ENCODE peak calls at places on chromosomes 7 and 10, in ten cellular contexts. S is CD4-positive, alpha-beta T cell; B is heart right ventricle; I is fibroblast of mammary gland; W is astrocyte of the cerebellum; V is tibial nerve; Y is CD14-positive monocyte; T is uterus; P is right atrium auricular region; X is foreskin fibroblast. Q is an unnamed sample.

GRCh38 chr7:91266931-91267557 is 2.8 kb downstream of the FZD1 start:
- DNase-seq in S (no peak), B (no peak), I (no peak), W (no peak), V (no peak), Y (no peak), T (no peak), P (no peak), X (peak; percentile 32), Q (no peak)

GRCh38 chr10:103758294-103758681 is 97.1 kb downstream of the SH3PXD2A start:
- DNase-seq in S (no peak), B (no peak), I (peak; percentile 86), W (no peak), V (no peak), Y (no peak), T (no peak), P (no peak), X (peak; percentile 61), Q (no peak)

GRCh38 chr10:95401704-95402469 is 111.1 kb upstream of the PDLIM1 start:
- DNase-seq in S (no peak), B (no peak), I (no peak), W (no peak), V (no peak), Y (no peak), T (no peak), P (no peak), X (no peak), Q (no peak)

GRCh38 chr7:78073470-78074382 is 275.2 kb downstream of the PHTF2 start:
- DNase-seq in S (no peak), B (no peak), I (no peak), W (peak; percentile 16), V (no peak), Y (no peak), T (no peak), P (no peak), X (no peak), Q (no peak)

GRCh38 chr10:87626422-87626892 is 33.2 kb upstream of the PAPSS2 start:
- DNase-seq in S (no peak), B (no peak), I (no peak), W (no peak), V (no peak), Y (no peak), T (no peak), P (no peak), X (no peak), Q (no peak)

GRCh38 chr7:48244902-48245301 is 73.6 kb downstream of the ABCA13 start:
- DNase-seq in S (no peak), B (peak; percentile 32), I (peak; percentile 11), W (peak; percentile 82), V (peak; percentile 41), Y (no peak), T (no peak), P (no peak), X (no peak), Q (no peak)

GRCh38 chr10:101889256-101890210 is 45.9 kb upstream of the KCNIP2 start:
- DNase-seq in S (peak; percentile 65), B (peak; percentile 79), I (peak; percentile 79), W (peak; percentile 63), V (peak; percentile 38), Y (peak; percentile 53), T (peak; percentile 38), P (peak; percentile 70), X (peak; percentile 89), Q (peak; percentile 61)

GRCh38 chr7:47596502-47597202 is 14.7 kb upstream of the TNS3 start:
- DNase-seq in S (no peak), B (no peak), I (no peak), W (no peak), V (no peak), Y (no peak), T (peak; percentile 55), P (no peak), X (peak; percentile 37), Q (no peak)

GRCh38 chr10:6465854-6466524 is 114.1 kb downstream of the PRKCQ start:
- DNase-seq in S (no peak), B (no peak), I (no peak), W (no peak), V (no peak), Y (no peak), T (no peak), P (no peak), X (no peak), Q (no peak)

GRCh38 chr10:130018253-130018652 is 54.2 kb upstream of the EBF3 start:
- DNase-seq in S (no peak), B (peak; percentile 1), I (peak; percentile 54), W (peak; percentile 9), V (no peak), Y (no peak), T (no peak), P (peak; percentile 26), X (peak; percentile 71), Q (no peak)

DNA sequence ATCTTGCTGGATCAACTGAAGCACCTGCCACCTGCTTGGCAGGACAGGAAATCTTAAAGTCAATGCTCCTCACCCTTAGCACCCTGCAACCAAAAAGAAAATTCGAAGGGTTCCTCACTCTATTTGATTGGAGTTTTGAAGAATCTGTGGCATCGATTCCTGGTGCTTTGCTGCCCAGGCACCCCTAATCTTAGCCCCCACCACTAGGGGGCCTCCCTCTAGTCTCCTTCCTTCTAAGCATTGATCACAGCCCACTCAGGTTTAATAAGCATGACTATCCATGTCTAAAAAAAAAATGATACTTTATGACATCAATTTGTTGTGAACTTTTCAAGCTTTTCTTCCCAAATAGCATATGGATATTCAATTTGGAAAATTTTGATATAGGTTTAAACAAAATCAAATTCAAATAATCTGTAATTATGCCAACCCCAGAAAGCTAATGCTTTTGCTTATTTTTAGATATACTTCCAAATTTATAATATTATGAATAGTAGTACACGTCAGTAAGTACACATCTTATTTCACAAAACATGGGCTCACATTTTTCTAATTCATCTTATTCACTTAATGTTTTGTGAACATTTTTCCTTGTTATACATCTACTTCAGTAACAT is 45.3 kb downstream of the NRG3 start:
- DNase-seq in S (no peak), B (no peak), I (no peak), W (no peak), V (no peak), Y (no peak), T (no peak), P (no peak), X (peak; percentile 2), Q (no peak)
- TF ChIP-seq CTCF in S (peak; percentile 25), B (peak; percentile 13), I (no peak), W (peak; percentile 44), V (no peak), Y (peak; percentile 48), T (no peak), P (peak; percentile 18), X (no peak), Q (no peak)

GRCh38 chr10:93413252-93413689 is 68.9 kb downstream of the MYOF start:
- DNase-seq in S (peak; percentile 27), B (no peak), I (no peak), W (no peak), V (no peak), Y (peak; percentile 59), T (no peak), P (peak; percentile 57), X (peak; percentile 33), Q (no peak)

GRCh38 chr10:93416824-93417223 is 65.3 kb downstream of the MYOF start:
- DNase-seq in S (no peak), B (no peak), I (no peak), W (no peak), V (no peak), Y (no peak), T (no peak), P (no peak), X (no peak), Q (no peak)

GRCh38 chr10:93417264-93417663 is 64.9 kb downstream of the MYOF start:
- DNase-seq in S (no peak), B (peak; percentile 82), I (no peak), W (no peak), V (no peak), Y (no peak), T (no peak), P (peak; percentile 64), X (no peak), Q (no peak)

GRCh38 chr10:93417886-93418285 is 64.2 kb downstream of the MYOF start:
- DNase-seq in S (no peak), B (no peak), I (no peak), W (no peak), V (no peak), Y (no peak), T (no peak), P (peak; percentile 30), X (no peak), Q (no peak)

DNA sequence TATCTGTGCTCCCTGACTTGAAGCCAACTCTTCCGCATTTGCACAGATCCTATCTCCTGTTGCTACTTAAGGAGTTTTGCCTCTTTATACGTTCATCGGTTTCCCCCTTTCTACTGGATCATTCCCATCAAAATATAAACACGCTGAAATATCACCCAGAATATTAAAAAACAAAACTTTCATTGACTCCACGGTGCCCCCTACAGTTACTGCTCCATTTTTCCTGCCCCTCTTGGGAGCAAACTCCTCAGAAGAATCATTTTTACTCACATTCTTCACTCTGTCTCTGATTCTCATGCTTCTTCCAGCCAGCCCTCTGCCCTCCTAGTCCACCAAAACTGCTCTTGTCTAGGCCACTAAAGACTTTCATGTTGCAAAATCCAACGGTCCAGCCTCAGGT is 66.4 kb downstream of the MYOF start:
- DNase-seq in S (no peak), B (no peak), I (no peak), W (no peak), V (no peak), Y (no peak), T (no peak), P (no peak), X (peak; percentile 22), Q (no peak)
- TF ChIP-seq CTCF in S (no peak), B (no peak), I (peak; percentile 42), W (peak; percentile 24), V (no peak), Y (no peak), T (no peak), P (no peak), X (no peak), Q (peak; percentile 1)

GRCh38 chr7:36127075-36127740 is 25.8 kb upstream of the EEPD1 start:
- DNase-seq in S (no peak), B (no peak), I (peak; percentile 51), W (no peak), V (no peak), Y (no peak), T (no peak), P (no peak), X (no peak), Q (no peak)
- TF ChIP-seq CTCF in S (no peak), B (no peak), I (peak; percentile 55), W (no peak), V (no peak), Y (no peak), T (no peak), P (peak; percentile 17), X (no peak), Q (no peak)

DNA sequence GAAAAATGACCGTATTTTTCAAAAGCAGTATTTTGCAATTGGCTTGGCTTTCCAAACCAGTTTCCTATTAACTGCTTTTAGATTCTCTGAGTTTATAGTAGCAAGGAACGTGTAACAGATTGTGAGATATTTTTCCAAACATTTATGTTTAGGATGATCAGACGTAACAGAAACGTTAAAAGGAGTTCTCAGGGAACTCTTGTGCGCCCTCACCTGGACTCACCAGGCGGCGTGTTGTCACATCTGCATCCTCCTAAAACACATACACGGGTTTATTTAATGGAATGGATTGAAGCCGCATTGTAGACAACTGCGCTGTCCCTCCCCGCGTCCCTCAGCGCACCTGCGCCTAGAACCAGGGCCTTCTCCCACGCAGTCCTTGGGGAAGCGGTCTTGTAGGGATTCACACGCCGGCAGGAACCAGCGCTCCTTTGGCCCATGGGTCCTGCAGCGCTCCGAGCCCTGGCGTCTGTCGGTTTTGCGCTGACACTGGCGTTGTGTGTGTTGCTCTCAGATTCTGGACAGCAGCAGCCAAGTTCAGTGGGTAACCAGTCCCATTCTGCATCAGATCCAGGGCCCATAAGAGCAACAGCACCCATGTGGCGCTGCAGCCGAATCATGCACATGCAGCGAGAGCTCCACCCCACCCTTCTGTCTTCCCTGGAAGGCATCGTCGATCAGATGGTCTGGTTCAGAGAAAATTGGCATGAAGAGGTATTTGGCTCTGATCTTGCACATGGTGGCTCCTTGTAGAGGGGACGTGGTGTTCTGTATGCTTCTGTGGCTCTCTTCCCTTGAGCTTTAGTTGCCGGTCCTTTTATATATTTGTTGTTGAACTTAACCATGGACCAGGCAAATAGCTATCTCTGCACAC is 114.9 kb downstream of the TRRAP start:
- DNase-seq in S (no peak), B (no peak), I (no peak), W (no peak), V (no peak), Y (no peak), T (no peak), P (no peak), X (no peak), Q (no peak)
- TF ChIP-seq CTCF in S (no peak), B (no peak), I (no peak), W (peak; percentile 6), V (no peak), Y (no peak), T (no peak), P (no peak), X (no peak), Q (no peak)

Q was measured in AG09319.